ENCODE peak calls at places on chromosomes 2 and 18, in four cellular contexts. C is pulmonary artery endothelial cell, H is suprapubic skin, R is aorta. X is an unnamed sample.

GRCh38 chr2:59395119-59395518 is 1154.0 kb upstream of the FANCL start:
- DNase-seq in C (no peak), H (no peak), R (no peak), X (no peak)

GRCh38 chr2:120402508-120402907 is 56.6 kb downstream of the INHBB start:
- DNase-seq in C (no peak), H (no peak), R (no peak), X (no peak)

GRCh38 chr2:238143239-238143951 is 4.9 kb downstream of the KLHL30 start:
- DNase-seq in C (no peak), H (no peak), R (peak; percentile 74), X (no peak)

GRCh38 chr2:40287201-40287600 is 164.7 kb downstream of the SLC8A1 start:
- DNase-seq in C (no peak), H (no peak), R (no peak), X (no peak)

GRCh38 chr2:602571-603366 is 74.4 kb downstream of the TMEM18 start:
- DNase-seq in C (no peak), H (no peak), R (no peak), X (no peak)

GRCh38 chr18:76464281-76465259 is 30.5 kb downstream of the ZNF516 start:
- DNase-seq in C (no peak), H (peak; percentile 45), R (peak; percentile 33), X (no peak)

GRCh38 chr2:82215212-82215611 is 1910.7 kb upstream of the LRRTM1 start:
- DNase-seq in C (no peak), H (no peak), R (peak; percentile 15), X (no peak)

GRCh38 chr2:163800889-163801498 is 65.2 kb upstream of the FIGN start:
- DNase-seq in C (no peak), H (no peak), R (no peak), X (no peak)

GRCh38 chr2:182047544-182047943 is 61.9 kb downstream of the PPP1R1C start:
- DNase-seq in C (no peak), H (no peak), R (no peak), X (no peak)

GRCh38 chr2:100394111-100394641 is 23.3 kb downstream of the CHST10 start:
- DNase-seq in C (no peak), H (no peak), R (no peak), X (no peak)

GRCh38 chr2:238922435-238922834 is 74.5 kb downstream of the TWIST2 start:
- DNase-seq in C (no peak), H (peak; percentile 44), R (no peak), X (no peak)

GRCh38 chr2:130829020-130829419 is 7.7 kb upstream of the ARHGEF4 start:
- DNase-seq in C (no peak), H (no peak), R (no peak), X (peak; percentile 27)

X was measured in lower lobe of right lung.